ENCODE peak calls at places on chromosomes 5 and 9, in nine cellular contexts. B, U, S, N, O, E, J, W and H are unnamed samples.

GRCh38 chr5:102622244-102622643 is 123.4 kb upstream of the SLCO6A1 start:
- DNase-seq in B (no peak), U (no peak), S (no peak), N (no peak), O (no peak), E (no peak), J (no peak), W (no peak), H (no peak)

GRCh38 chr5:10860645-10861455 is 99.8 kb upstream of the DAP start:
- DNase-seq in B (no peak), U (no peak), S (peak; percentile 13), N (no peak), O (no peak), E (no peak), J (no peak), W (no peak), H (no peak)

GRCh38 chr9:76996700-76997099 is 22.8 kb upstream of the FOXB2 start:
- DNase-seq in B (no peak), U (peak; percentile 17), S (no peak), N (no peak), O (no peak), E (peak; percentile 73), J (no peak), W (peak; percentile 51), H (peak; percentile 19)

GRCh38 chr9:126499005-126499910 is 114.5 kb upstream of the LMX1B start:
- DNase-seq in B (peak; percentile 26), U (no peak), S (no peak), N (no peak), O (peak; percentile 83), E (peak; percentile 79), J (peak; percentile 24), W (peak; percentile 45), H (peak; percentile 71)

GRCh38 chr9:116377179-116377790 is 223.7 kb downstream of the PAPPA start:
- DNase-seq in B (no peak), U (no peak), S (peak; percentile 53), N (peak; percentile 27), O (no peak), E (no peak), J (no peak), W (no peak), H (no peak)

GRCh38 chr9:121508415-121508814 is 8.8 kb upstream of the GGTA1 start:
- DNase-seq in B (no peak), U (no peak), S (no peak), N (no peak), O (no peak), E (no peak), J (no peak), W (no peak), H (no peak)

GRCh38 chr9:106350777-106351176 is 512.2 kb upstream of the ZNF462 start:
- DNase-seq in B (no peak), U (no peak), S (no peak), N (no peak), O (no peak), E (no peak), J (no peak), W (no peak), H (no peak)

GRCh38 chr9:89537166-89537565 is 39.3 kb upstream of the SEMA4D start:
- DNase-seq in B (no peak), U (no peak), S (no peak), N (no peak), O (no peak), E (no peak), J (no peak), W (no peak), H (no peak)

GRCh38 chr5:157549283-157549629 is 26.3 kb downstream of the ADAM19 start:
- DNase-seq in B (no peak), U (no peak), S (no peak), N (no peak), O (no peak), E (no peak), J (no peak), W (no peak), H (no peak)

GRCh38 chr5:33230467-33231078 is 210.2 kb upstream of the TARS1 start:
- DNase-seq in B (no peak), U (no peak), S (no peak), N (no peak), O (no peak), E (no peak), J (no peak), W (no peak), H (no peak)

GRCh38 chr5:172868924-172869565 is 35.0 kb downstream of the ERGIC1 start:
- DNase-seq in B (no peak), U (peak; percentile 87), S (peak; percentile 91), N (no peak), O (peak; percentile 95), E (no peak), J (no peak), W (peak; percentile 91), H (no peak)